ENCODE peak calls at places on chromosomes 5 and 9, in eight cellular contexts. X, E, U, P, S, Y, W and I are unnamed samples.

GRCh38 chr9:97548819-97549540 is 47.5 kb downstream of the TMOD1 start:
- DNase-seq in Y (no peak), U (no peak), W (no peak), S (no peak), X (no peak), P (no peak), E (no peak), I (no peak)

GRCh38 chr5:989961-990530 is 18.6 kb upstream of the NKD2 start:
- DNase-seq in S (no peak), X (no peak), P (no peak), W (peak), E (no peak), U (no peak), Y (peak), I (no peak)

GRCh38 chr5:17897776-17898175 is 263.5 kb downstream of the TAF11L14 start:
- DNase-seq in P (no peak), Y (no peak), U (no peak), X (no peak), E (no peak), W (no peak), S (no peak), I (no peak)

GRCh38 chr9:92489209-92489608 is 6.9 kb upstream of the ASPN start:
- DNase-seq in X (no peak), U (no peak), E (no peak), S (no peak), P (no peak), W (peak), Y (peak), I (no peak)

GRCh38 chr5:96651948-96652753 is 10.0 kb upstream of the CAST start:
- DNase-seq in Y (no peak), U (no peak), X (no peak), P (no peak), E (no peak), W (no peak), S (no peak), I (no peak)

GRCh38 chr9:74285075-74285474 is 212.1 kb upstream of the RORB start:
- DNase-seq in W (no peak), X (no peak), U (no peak), Y (peak), P (no peak), E (no peak), S (no peak), I (no peak)

GRCh38 chr9:91164724-91165520 is 196.8 kb downstream of the AUH start:
- DNase-seq in P (no peak), X (no peak), Y (peak), W (peak), S (no peak), E (peak), U (peak), I (peak)

GRCh38 chr9:79189511-79189924 is 382.2 kb upstream of the TLE4 start:
- DNase-seq in P (no peak), X (no peak), U (peak), W (no peak), Y (peak), S (no peak), E (no peak), I (peak)

GRCh38 chr9:35748858-35749514 is at the start of the genes GBA2 and RGP1:
- DNase-seq in E (peak), W (peak), P (peak), S (no peak), U (no peak), X (peak), Y (peak), I (peak)

GRCh38 chr5:106894964-106895363 is 775.8 kb downstream of the EFNA5 start:
- DNase-seq in S (no peak), P (peak), E (no peak), X (no peak), W (no peak), Y (peak), U (peak), I (peak)

GRCh38 chr9:86706391-86706790 is 240.9 kb downstream of the GAS1 start:
- DNase-seq in X (no peak), P (no peak), W (no peak), U (no peak), Y (peak), E (no peak), S (no peak), I (peak)

GRCh38 chr5:169590602-169591001 is 7.0 kb downstream of the SPDL1 start:
- DNase-seq in S (no peak), W (no peak), X (no peak), U (no peak), Y (no peak), P (no peak), E (no peak), I (no peak)

GRCh38 chr5:79563247-79563590 is 49.0 kb upstream of the TENT2 start:
- DNase-seq in W (no peak), X (no peak), P (no peak), E (no peak), S (no peak), Y (no peak), U (no peak), I (no peak)

GRCh38 chr5:66643383-66643782 is 47.2 kb downstream of the MAST4 start:
- DNase-seq in P (no peak), U (no peak), E (no peak), W (no peak), Y (no peak), S (no peak), X (no peak), I (no peak)

GRCh38 chr5:10675177-10675700 is 85.8 kb downstream of the DAP start:
- DNase-seq in E (no peak), P (no peak), Y (no peak), S (no peak), U (no peak), W (no peak), X (no peak), I (no peak)

GRCh38 chr9:123216387-123216786 is 52.0 kb downstream of the STRBP start:
- DNase-seq in S (no peak), P (no peak), U (no peak), E (no peak), Y (no peak), X (no peak), W (no peak), I (peak)

GRCh38 chr9:130947618-130948140 is 8.6 kb upstream of the FIBCD1 start:
- DNase-seq in Y (no peak), W (no peak), S (no peak), U (no peak), P (no peak), E (no peak), X (no peak), I (no peak)

GRCh38 chr5:37553720-37554402 is 174.7 kb downstream of the WDR70 start:
- DNase-seq in Y (peak), E (no peak), S (no peak), X (no peak), W (peak), P (no peak), U (peak), I (peak)

GRCh38 chr5:139403787-139404483 is at the start of gene SPATA24:
- DNase-seq in Y (peak), U (peak), S (peak), X (peak), W (peak), E (peak), P (peak), I (peak)

GRCh38 chr9:93261735-93262523 is 78.0 kb downstream of the WNK2 start:
- DNase-seq in W (no peak), P (no peak), Y (no peak), E (no peak), U (no peak), S (peak), X (no peak), I (no peak)

GRCh38 chr5:116799401-116799800 is 224.8 kb upstream of the SEMA6A start:
- DNase-seq in E (no peak), U (no peak), W (no peak), Y (no peak), X (no peak), S (no peak), P (no peak), I (no peak)

GRCh38 chr9:38484076-38484637 is 59.9 kb upstream of the IGFBPL1 start:
- DNase-seq in X (no peak), E (no peak), P (no peak), W (no peak), Y (no peak), U (no peak), S (no peak), I (no peak)

GRCh38 chr5:135027318-135027698 is 6.7 kb downstream of the PITX1 start:
- DNase-seq in E (no peak), P (no peak), U (no peak), X (no peak), S (no peak), W (no peak), Y (no peak), I (no peak)

GRCh38 chr9:3732077-3733038 is 206.6 kb upstream of the RFX3 start:
- DNase-seq in W (peak), P (peak), E (peak), U (peak), X (no peak), Y (peak), S (no peak), I (peak)

GRCh38 chr5:149956685-149957084 is 3.9 kb upstream of the SLC26A2 start:
- DNase-seq in P (no peak), E (no peak), U (no peak), X (no peak), Y (no peak), S (no peak), W (no peak), I (no peak)

GRCh38 chr5:131825404-131826013 is 28.7 kb upstream of the FNIP1 start:
- DNase-seq in E (no peak), P (no peak), W (no peak), X (no peak), U (no peak), Y (no peak), S (no peak), I (no peak)

GRCh38 chr5:143679777-143680176 is 132.2 kb upstream of the HMHB1 start:
- DNase-seq in S (no peak), E (no peak), U (peak), W (no peak), P (no peak), X (no peak), Y (peak), I (peak)

GRCh38 chr9:105385372-105385985 is 62.4 kb upstream of the FSD1L start:
- DNase-seq in E (peak), U (no peak), P (no peak), Y (peak), X (peak), W (no peak), S (no peak), I (no peak)

GRCh38 chr9:135924628-135925338 is 17.4 kb upstream of the CAMSAP1 start:
- DNase-seq in S (no peak), Y (peak), X (no peak), P (no peak), U (no peak), E (no peak), W (no peak), I (no peak)

GRCh38 chr9:129748249-129748648 is 4.6 kb downstream of the PTGES start:
- DNase-seq in W (no peak), X (no peak), P (no peak), Y (peak), S (no peak), E (no peak), U (no peak), I (no peak)

GRCh38 chr9:88587182-88587581 is 52.2 kb downstream of the NXNL2 start:
- DNase-seq in X (no peak), U (no peak), P (no peak), S (no peak), E (no peak), W (no peak), Y (peak), I (no peak)

GRCh38 chr5:172696171-172696849 is 55.2 kb downstream of the NEURL1B start:
- DNase-seq in S (no peak), X (no peak), Y (no peak), P (no peak), W (no peak), E (no peak), U (no peak), I (no peak)

GRCh38 chr9:111356567-111357244 is 26.7 kb upstream of the OR2K2 start:
- DNase-seq in U (peak), P (no peak), S (no peak), E (no peak), W (peak), Y (peak), X (no peak), I (peak)

GRCh38 chr9:5509573-5509972 is 758 bp upstream of the PDCD1LG2 start:
- DNase-seq in Y (peak), X (no peak), P (no peak), E (no peak), U (peak), S (no peak), W (peak), I (peak)

GRCh38 chr5:14250094-14250777 is 107.1 kb downstream of the TRIO start:
- DNase-seq in W (peak), P (peak), E (no peak), S (no peak), U (peak), Y (peak), X (no peak), I (peak)

GRCh38 chr5:9398227-9398626 is 147.6 kb downstream of the SEMA5A start:
- DNase-seq in E (no peak), S (no peak), W (no peak), Y (peak), X (no peak), U (no peak), P (no peak), I (no peak)

GRCh38 chr5:1718669-1719068 is 81.0 kb downstream of the MRPL36 start:
- DNase-seq in W (peak), U (no peak), E (no peak), X (no peak), Y (peak), S (no peak), P (no peak), I (no peak)

GRCh38 chr5:148382961-148383360 is 797 bp upstream of the FBXO38 start:
- DNase-seq in X (no peak), Y (no peak), E (no peak), U (no peak), P (no peak), S (no peak), W (no peak), I (no peak)

GRCh38 chr9:73074176-73074708 is 77.4 kb upstream of the ANXA1 start:
- DNase-seq in X (no peak), W (peak), P (no peak), U (no peak), E (no peak), S (no peak), Y (no peak), I (no peak)